ENCODE peak calls at places on chromosome 4, in five cellular contexts. R is CD4-positive, alpha-beta T cell; Q is ascending aorta; L is brain microvascular endothelial cell; A is HepG2. N is an unnamed sample.

GRCh38 chr4:112516401-112517066 is 554 bp upstream of the NEUROG2 start:
- DNase-seq in L (no peak), R (no peak), A (no peak), Q (no peak), N (no peak)

GRCh38 chr4:108839333-108839732 is 76.5 kb upstream of the ETNPPL start:
- DNase-seq in L (no peak), A (no peak), Q (no peak), R (no peak), N (no peak)

GRCh38 chr4:123547167-123547817 is 150.7 kb downstream of the SPRY1 start:
- DNase-seq in R (no peak), Q (no peak), L (no peak), A (no peak), N (no peak)

GRCh38 chr4:109171098-109171497 is 131.4 kb downstream of the COL25A1 start:
- DNase-seq in A (no peak), R (no peak), L (no peak), Q (no peak), N (no peak)

GRCh38 chr4:55865228-55865806 is 11.9 kb downstream of the EXOC1 start:
- DNase-seq in L (peak), Q (no peak), A (no peak), R (no peak), N (no peak)

GRCh38 chr4:56468097-56468422 is 643 bp downstream of the SRP72 start:
- DNase-seq in Q (no peak), L (peak), A (peak), R (no peak), N (no peak)

GRCh38 chr4:175720722-175721121 is 91.3 kb downstream of the GPM6A start:
- DNase-seq in Q (no peak), R (no peak), L (no peak), A (no peak), N (no peak)

GRCh38 chr4:106898621-106899230 is 137.4 kb downstream of the DKK2 start:
- DNase-seq in R (no peak), L (peak), A (peak), Q (no peak), N (no peak)

GRCh38 chr4:83626245-83626843 is 90.4 kb downstream of the GPAT3 start:
- DNase-seq in A (no peak), R (no peak), Q (no peak), L (no peak), N (no peak)

GRCh38 chr4:38768968-38769394 is 13.8 kb downstream of the TLR10 start:
- DNase-seq in Q (no peak), L (peak), A (no peak), R (no peak), N (no peak)

GRCh38 chr4:13289391-13289790 is 194.7 kb downstream of the RAB28 start:
- DNase-seq in R (no peak), A (no peak), Q (no peak), L (peak), N (no peak)

GRCh38 chr4:14888790-14889189 is 113.5 kb upstream of the CPEB2 start:
- DNase-seq in Q (no peak), R (no peak), L (no peak), A (no peak), N (peak)

GRCh38 chr4:174600391-174600790 is 78.1 kb upstream of the HPGD start:
- DNase-seq in Q (no peak), R (no peak), A (no peak), L (no peak), N (no peak)

GRCh38 chr4:3436798-3437581 is 4.8 kb upstream of the HGFAC start:
- DNase-seq in A (no peak), R (no peak), Q (no peak), L (peak), N (no peak)

GRCh38 chr4:87093443-87094123 is 126.8 kb downstream of the KLHL8 start:
- DNase-seq in A (peak), L (peak), Q (no peak), R (peak), N (no peak)

GRCh38 chr4:81631958-81632439 is 160.3 kb upstream of the RASGEF1B start:
- DNase-seq in R (no peak), L (peak), A (peak), Q (no peak), N (no peak)

GRCh38 chr4:78059524-78059889 is 2.4 kb downstream of the FRAS1 start:
- DNase-seq in A (peak), L (peak), R (no peak), Q (no peak), N (no peak)

GRCh38 chr4:149521611-149522010 is 294.0 kb downstream of the IQCM start:
- DNase-seq in A (no peak), L (no peak), R (no peak), Q (no peak), N (no peak)

GRCh38 chr4:150212927-150213326 is 134.7 kb downstream of the DCLK2 start:
- DNase-seq in A (no peak), Q (no peak), L (no peak), R (no peak), N (no peak)

GRCh38 chr4:104859601-104860000 is 287.1 kb upstream of the TET2 start:
- DNase-seq in A (no peak), L (no peak), Q (no peak), R (no peak), N (no peak)

GRCh38 chr4:176800891-176801534 is 8.3 kb upstream of the VEGFC start:
- DNase-seq in L (no peak), A (no peak), Q (no peak), R (no peak), N (no peak)

GRCh38 chr4:184647391-184648101 is 1.7 kb downstream of the CASP3 start:
- DNase-seq in R (no peak), Q (no peak), L (no peak), A (no peak), N (no peak)

GRCh38 chr4:158446106-158446505 is 75.6 kb upstream of the RXFP1 start:
- DNase-seq in A (no peak), Q (no peak), L (peak), R (no peak), N (no peak)

GRCh38 chr4:142671516-142671915 is 174.6 kb downstream of the INPP4B start:
- DNase-seq in A (no peak), R (no peak), L (no peak), Q (no peak), N (no peak)

GRCh38 chr4:138275946-138276621 is 33.9 kb upstream of the SLC7A11 start:
- DNase-seq in R (no peak), A (no peak), Q (no peak), L (peak), N (no peak)

GRCh38 chr4:3822230-3822947 is 56.2 kb downstream of the ADRA2C start:
- DNase-seq in A (peak), Q (no peak), L (no peak), R (no peak), N (no peak)

GRCh38 chr4:94407846-94408245 is 43.9 kb upstream of the PDLIM5 start:
- DNase-seq in L (peak), R (no peak), Q (no peak), A (no peak), N (no peak)

GRCh38 chr4:19831644-19832285 is 419.9 kb upstream of the SLIT2 start:
- DNase-seq in R (no peak), A (no peak), Q (no peak), L (no peak), N (no peak)

DNA sequence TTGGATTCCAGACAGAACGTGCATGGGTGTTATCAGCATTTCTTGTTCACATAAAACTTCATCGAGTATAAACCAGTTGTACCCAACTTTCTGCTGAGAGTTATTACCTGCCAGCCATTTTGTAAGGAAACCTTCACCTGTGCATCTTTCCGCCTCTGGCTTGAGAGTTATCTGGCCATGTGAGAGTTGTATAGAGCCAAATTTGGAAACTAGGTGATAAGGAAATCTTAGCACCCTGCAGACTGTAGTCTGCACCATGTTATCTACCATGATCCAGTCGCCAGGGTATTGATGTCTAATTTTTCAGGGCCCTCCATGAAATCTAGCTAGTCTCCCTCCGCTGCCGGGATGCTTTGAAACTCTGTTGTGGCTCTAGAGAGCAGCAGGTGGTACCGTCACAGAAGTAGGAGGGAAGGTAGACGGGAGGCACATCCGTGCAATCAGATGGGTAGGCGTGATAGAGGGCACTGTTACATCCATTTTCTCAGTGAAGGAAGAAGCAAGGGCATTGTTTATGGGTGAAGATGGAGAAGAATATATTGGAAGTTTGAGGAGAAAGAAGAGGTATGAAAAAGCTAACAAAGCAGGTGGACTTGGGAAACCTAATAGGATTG is 1.2 kb downstream of the ANAPC4 start:
- DNase-seq in A (no peak), R (no peak), Q (no peak), L (no peak), N (no peak)
- H3K27ac ChIP-seq in A (peak), R (no peak), Q (peak), L (no peak), N (no peak)

GRCh38 chr4:1307951-1308735 is 18.5 kb downstream of the MAEA start:
- DNase-seq in Q (no peak), L (no peak), A (no peak), R (no peak), N (no peak)
- H3K27ac ChIP-seq in Q (no peak), L (no peak), A (no peak), R (no peak), N (no peak)

GRCh38 chr4:5503295-5503694 is 205.1 kb downstream of the EVC2 start:
- DNase-seq in Q (no peak), A (no peak), R (no peak), L (no peak), N (no peak)

GRCh38 chr4:5500165-5500564 is 208.2 kb downstream of the EVC2 start:
- DNase-seq in Q (no peak), L (peak), R (no peak), A (no peak), N (no peak)

DNA sequence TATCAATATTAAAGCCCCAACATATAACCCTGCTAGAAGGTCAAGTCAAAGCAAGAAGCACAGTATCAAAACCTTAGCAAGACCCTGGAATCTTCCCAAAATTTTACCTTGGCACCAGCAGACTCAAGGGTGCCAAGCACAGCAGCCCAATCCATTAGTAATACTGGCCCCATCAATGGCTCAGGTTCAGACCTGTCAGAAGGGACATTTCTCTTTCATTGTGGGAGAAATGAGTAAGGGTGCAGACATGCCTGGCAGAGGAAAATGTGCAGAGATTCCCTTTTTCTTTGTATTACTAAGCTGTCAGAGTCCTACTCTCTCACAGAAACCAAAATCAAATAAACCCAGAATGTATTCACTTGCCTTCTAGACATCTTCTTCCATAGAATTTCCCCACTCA is 203.9 kb downstream of the EVC2 start:
- DNase-seq in Q (no peak), L (no peak), R (no peak), A (no peak), N (no peak)
- H3K27ac ChIP-seq in Q (no peak), L (no peak), R (no peak), A (no peak), N (no peak)

GRCh38 chr4:147492301-147492700 is 11.4 kb downstream of the EDNRA start:
- DNase-seq in L (peak), R (no peak), A (no peak), Q (no peak), N (no peak)
- H3K27ac ChIP-seq in L (peak), R (no peak), A (no peak), Q (peak), N (no peak)

GRCh38 chr4:27009539-27009938 is 148.9 kb downstream of the STIM2 start:
- DNase-seq in Q (no peak), L (no peak), R (no peak), A (no peak), N (no peak)
- H3K27ac ChIP-seq in Q (no peak), L (no peak), R (no peak), A (no peak), N (no peak)

GRCh38 chr4:76987153-76987562 is 37.6 kb downstream of the SEPTIN11 start:
- DNase-seq in A (no peak), L (peak), R (no peak), Q (no peak), N (no peak)

GRCh38 chr4:76987685-76988084 is 38.1 kb downstream of the SEPTIN11 start:
- DNase-seq in R (no peak), Q (no peak), L (no peak), A (no peak), N (no peak)

GRCh38 chr4:76984127-76984526 is 34.6 kb downstream of the SEPTIN11 start:
- DNase-seq in A (peak), Q (no peak), L (no peak), R (no peak), N (no peak)

GRCh38 chr4:76982638-76983579 is 33.4 kb downstream of the SEPTIN11 start:
- DNase-seq in R (no peak), L (no peak), A (peak), Q (no peak), N (no peak)

DNA sequence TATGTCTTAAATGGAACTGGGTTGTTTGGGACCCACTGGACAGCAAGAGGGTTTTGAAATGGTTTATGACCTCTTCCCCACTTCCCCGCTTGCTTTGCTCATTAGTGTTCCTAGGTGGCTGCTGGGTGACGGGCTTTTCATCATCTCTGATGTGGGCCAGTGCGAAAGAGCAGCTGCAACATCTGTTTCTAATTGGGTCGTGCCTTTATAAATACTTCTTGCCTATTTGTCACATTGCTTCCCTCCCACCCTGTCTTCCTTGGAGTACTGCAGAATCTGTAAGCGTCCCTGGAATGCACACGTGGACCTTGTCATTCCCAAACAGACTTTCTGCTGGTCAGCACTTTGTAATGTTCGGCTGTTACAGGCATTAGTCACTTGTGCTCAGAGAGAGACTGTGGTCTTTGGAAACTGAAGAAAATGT is 35.2 kb downstream of the SEPTIN11 start:
- DNase-seq in A (peak), Q (peak), L (peak), R (no peak), N (no peak)
- H3K27ac ChIP-seq in A (no peak), Q (peak), L (peak), R (no peak), N (no peak)

GRCh38 chr4:39937683-39938268 is 39.9 kb downstream of the PDS5A start:
- DNase-seq in Q (no peak), L (no peak), A (no peak), R (no peak), N (no peak)
- H3K27ac ChIP-seq in Q (no peak), L (no peak), A (no peak), R (no peak), N (no peak)

GRCh38 chr4:1175635-1176229 is 3.3 kb upstream of the SPON2 start:
- DNase-seq in A (no peak), L (no peak), R (no peak), Q (no peak), N (no peak)

GRCh38 chr4:1176398-1177273 is 4.3 kb upstream of the SPON2 start:
- DNase-seq in R (no peak), Q (no peak), A (no peak), L (no peak), N (no peak)

GRCh38 chr4:1179089-1179441 is 6.7 kb upstream of the SPON2 start:
- DNase-seq in Q (no peak), L (no peak), R (no peak), A (no peak), N (no peak)

GRCh38 chr4:1178300-1179088 is 6.1 kb upstream of the SPON2 start:
- DNase-seq in Q (no peak), R (no peak), A (no peak), L (no peak), N (no peak)

GRCh38 chr4:1177274-1178141 is 5.1 kb upstream of the SPON2 start:
- DNase-seq in R (no peak), Q (no peak), A (peak), L (no peak), N (no peak)
- H3K27ac ChIP-seq in R (no peak), Q (no peak), A (no peak), L (no peak), N (no peak)

N was measured in caudate nucleus.